ENCODE peak calls at places on chromosome 11, in nine cellular contexts. I is stomach; Q is right atrium auricular region; D is mucosa of descending colon; Y is AG09309; K is GM23338; E is aorta; S is colonic mucosa; C is effector memory CD4-positive, alpha-beta T cell. B is an unnamed sample.

GRCh38 chr11:8763070-8763469 is 80.5 kb downstream of the RPL27A start:
- DNase-seq in D (no peak), E (no peak), S (no peak), Y (no peak), Q (no peak), I (no peak), C (no peak), K (no peak), B (no peak)

GRCh38 chr11:6481924-6482275 is 599 bp downstream of the TIMM10B start:
- DNase-seq in Y (no peak), D (no peak), I (no peak), Q (no peak), S (no peak), E (no peak), C (no peak), K (no peak), B (no peak)

GRCh38 chr11:8325905-8326304 is 62.2 kb upstream of the LMO1 start:
- DNase-seq in I (no peak), K (peak; percentile 60), Y (no peak), E (peak; percentile 13), S (no peak), Q (no peak), C (no peak), D (no peak), B (no peak)

GRCh38 chr11:56716379-56716854 is 17.5 kb downstream of the OR9G1 start:
- DNase-seq in E (no peak), C (no peak), Y (no peak), K (no peak), I (no peak), Q (no peak), D (no peak), S (no peak), B (no peak)

GRCh38 chr11:73453562-73453961 is 77.4 kb downstream of the RELT start:
- DNase-seq in D (no peak), S (no peak), Y (no peak), K (no peak), C (no peak), I (no peak), Q (no peak), E (no peak), B (no peak)

GRCh38 chr11:47494996-47495855 is 46.3 kb upstream of the RAPSN start:
- DNase-seq in D (no peak), S (no peak), Q (no peak), I (no peak), E (no peak), Y (peak; percentile 83), C (no peak), K (no peak), B (no peak)

GRCh38 chr11:48107188-48107704 is 109.4 kb upstream of the OR4B1 start:
- DNase-seq in I (no peak), D (no peak), Y (no peak), S (no peak), K (no peak), Q (peak; percentile 54), C (no peak), E (no peak), B (no peak)

GRCh38 chr11:93287434-93287833 is 43.1 kb upstream of the DEUP1 start:
- DNase-seq in C (no peak), I (no peak), D (no peak), E (no peak), K (no peak), Y (no peak), S (no peak), Q (no peak), B (no peak)

GRCh38 chr11:114084414-114084813 is 24.9 kb downstream of the ZBTB16 start:
- DNase-seq in S (no peak), E (no peak), K (no peak), Y (no peak), C (no peak), I (no peak), Q (no peak), D (no peak), B (no peak)

GRCh38 chr11:56783448-56784041 is 35.0 kb upstream of the OR9G4 start:
- DNase-seq in D (no peak), Y (peak; percentile 38), C (no peak), K (peak; percentile 90), E (no peak), Q (no peak), S (peak; percentile 17), I (no peak), B (peak; percentile 40)

DNA sequence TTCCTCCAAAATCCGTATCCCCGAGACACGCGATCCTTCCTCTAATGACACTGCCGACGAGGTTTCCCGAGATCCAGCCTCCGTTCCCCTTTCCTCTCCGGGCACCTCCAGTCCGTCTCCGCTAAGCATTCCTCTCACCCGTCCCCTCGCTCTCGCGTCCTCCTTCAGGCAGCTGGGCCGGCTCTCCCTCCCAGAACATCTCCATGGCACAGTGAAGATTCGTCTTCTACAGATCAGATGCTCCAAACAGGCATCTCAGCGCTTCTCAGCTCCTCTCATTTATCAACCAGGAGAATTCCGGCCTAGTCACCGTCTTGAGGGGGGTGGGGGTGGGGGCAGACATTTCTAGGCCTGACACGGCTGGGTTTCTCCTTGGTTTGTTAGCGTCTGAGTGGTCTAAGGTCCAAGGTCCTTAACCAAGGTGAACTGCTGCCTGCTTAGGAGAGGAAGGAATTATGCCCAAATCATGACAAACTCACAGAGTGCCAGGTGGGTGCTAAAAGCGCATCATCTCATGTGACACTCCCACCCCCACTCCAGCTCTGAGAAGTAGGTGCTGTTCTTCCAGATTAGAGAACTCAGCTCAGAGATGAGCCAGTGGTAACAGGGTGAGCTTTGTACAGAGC is at the start of gene SPTBN2:
- DNase-seq in Y (no peak), K (peak; percentile 82), C (no peak), I (no peak), E (no peak), S (no peak), D (peak; percentile 39), Q (no peak), B (no peak)
- H3K4me3 ChIP-seq in Y (peak within 1 kb of the TSS; percentile 28), K (peak within 1 kb of the TSS; percentile 78), C (no peak within 1 kb of the TSS), I (peak within 1 kb of the TSS; percentile 50), E (peak within 1 kb of the TSS; percentile 90), S (peak within 1 kb of the TSS; percentile 33), D (no peak within 1 kb of the TSS), Q (peak within 1 kb of the TSS; percentile 65), B (peak within 1 kb of the TSS; percentile 40)

GRCh38 chr11:120410622-120411380 is 74.6 kb downstream of the ARHGEF12 start:
- DNase-seq in S (no peak), Y (no peak), E (no peak), I (no peak), Q (no peak), D (no peak), K (no peak), C (no peak), B (no peak)
- H3K4me3 ChIP-seq in S (no peak overlapping the region), Y (no peak overlapping the region), E (no peak overlapping the region), I (no peak overlapping the region), Q (no peak overlapping the region), D (no peak overlapping the region), K (no peak overlapping the region), C (no peak overlapping the region), B (no peak overlapping the region)

GRCh38 chr11:128208329-128209220 is 378.8 kb downstream of the ETS1 start:
- DNase-seq in D (no peak), C (no peak), E (peak; percentile 61), Y (peak; percentile 87), S (no peak), I (no peak), Q (no peak), K (no peak), B (peak; percentile 97)

GRCh38 chr11:128207861-128208321 is 379.5 kb downstream of the ETS1 start:
- DNase-seq in I (no peak), Y (peak; percentile 94), D (no peak), C (no peak), E (no peak), S (no peak), Q (no peak), K (no peak), B (peak; percentile 67)

GRCh38 chr11:128212324-128212723 is 375.0 kb downstream of the ETS1 start:
- DNase-seq in D (no peak), I (no peak), Y (no peak), K (no peak), S (no peak), Q (no peak), E (no peak), C (no peak), B (no peak)

GRCh38 chr11:128213461-128213860 is 373.9 kb downstream of the ETS1 start:
- DNase-seq in D (no peak), K (no peak), Y (no peak), E (no peak), C (no peak), Q (no peak), S (no peak), I (no peak), B (no peak)

DNA sequence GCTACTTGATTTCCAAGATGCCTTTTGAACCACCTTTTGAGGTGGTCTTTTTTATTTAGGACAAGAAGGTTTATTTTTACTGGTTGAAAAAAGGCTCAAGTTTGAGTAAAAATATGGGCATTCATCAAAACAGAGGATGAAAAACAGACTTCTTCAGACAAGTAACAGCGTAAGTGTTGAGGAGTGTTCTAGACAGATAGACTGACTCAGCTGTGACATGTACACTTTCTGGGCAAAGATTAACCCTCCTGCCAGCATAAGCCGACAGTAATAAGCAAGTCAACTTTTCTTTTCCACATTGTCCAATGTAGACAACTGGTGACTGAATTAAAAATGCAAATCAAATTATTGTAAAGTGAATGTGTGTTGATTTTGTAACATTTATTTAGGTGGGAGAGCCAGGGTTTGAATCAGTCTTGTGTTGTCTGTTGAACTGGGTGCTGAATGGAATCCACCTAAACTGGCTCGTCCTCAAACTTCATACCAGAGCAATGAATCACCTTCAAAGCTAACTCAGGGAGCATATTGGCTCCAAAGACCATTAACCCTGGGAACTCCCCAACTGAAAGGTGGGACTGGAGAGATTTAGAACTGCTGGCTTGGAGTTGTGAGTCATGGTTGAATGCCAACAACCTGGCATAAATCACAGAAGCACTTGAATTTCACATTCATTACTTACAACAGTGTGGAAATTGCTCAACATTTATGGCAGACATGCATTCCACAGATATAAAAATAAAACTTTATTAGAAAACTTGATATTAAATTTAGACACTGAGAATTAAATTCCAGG is 377.0 kb downstream of the ETS1 start:
- DNase-seq in C (no peak), I (no peak), S (peak; percentile 53), D (no peak), Q (no peak), E (no peak), K (peak; percentile 47), Y (peak; percentile 98), B (peak; percentile 89)
- H3K4me3 ChIP-seq in C (no peak overlapping the region), I (no peak overlapping the region), S (no peak overlapping the region), D (no peak overlapping the region), Q (no peak overlapping the region), E (no peak overlapping the region), K (no peak overlapping the region), Y (no peak overlapping the region), B (no peak overlapping the region)

DNA sequence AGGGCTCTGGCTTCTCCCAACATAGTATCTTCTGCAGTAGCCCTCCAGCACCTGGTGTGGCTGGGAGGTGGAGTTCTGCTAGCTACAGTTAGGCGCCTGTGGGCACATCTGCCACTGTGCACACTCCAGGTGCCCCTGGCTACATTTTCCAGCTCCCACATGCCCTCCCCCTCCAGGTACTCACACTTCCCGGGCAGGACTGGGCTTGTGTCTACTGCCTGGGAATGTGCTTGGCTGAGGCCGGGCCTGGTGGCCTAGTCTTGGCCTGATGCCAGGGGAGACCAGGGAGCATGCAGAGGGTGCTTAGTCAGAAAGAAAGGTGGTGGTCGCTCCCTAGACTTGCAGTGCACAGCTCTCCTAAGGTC is 15.9 kb downstream of the PHLDB1 start:
- DNase-seq in D (no peak), S (no peak), Y (no peak), C (no peak), E (peak; percentile 63), K (no peak), Q (no peak), I (no peak), B (no peak)
- H3K4me3 ChIP-seq in D (no peak overlapping the region), S (no peak overlapping the region), Y (peak overlapping the region; percentile 7), C (no peak overlapping the region), E (no peak overlapping the region), K (no peak overlapping the region), Q (no peak overlapping the region), I (no peak overlapping the region), B (peak overlapping the region; percentile 82)

B was measured in astrocyte of the cerebellum.